ENCODE peak calls at places on chromosomes 3 and 15, in nine cellular contexts. R is Panc1, W is DND-41, L is body of pancreas, X is RWPE2, V is heart right ventricle, F is K562, Z is upper lobe of right lung, P is pancreas. J is an unnamed sample. For H3K27me3, the result is how much of the 10 kb centered on the place peaks cover.

GRCh38 chr3:30297112-30297511 is 309.3 kb upstream of the TGFBR2 start:
- ATAC-seq in W (no peak), L (no peak), V (no peak), P (no peak), Z (no peak), R (no peak), F (no peak), X (no peak), J (no peak)

GRCh38 chr3:73120710-73121109 is 59.3 kb downstream of the EBLN2 start:
- ATAC-seq in P (no peak), F (no peak), Z (no peak), R (no peak), X (no peak), V (no peak), L (no peak), W (no peak), J (no peak)

GRCh38 chr15:48603123-48603500 is 42.4 kb downstream of the FBN1 start:
- ATAC-seq in F (no peak), L (no peak), P (no peak), V (no peak), X (no peak), Z (no peak), W (no peak), R (no peak), J (no peak)

GRCh38 chr3:38366082-38366481 is 19.5 kb downstream of the XYLB start:
- ATAC-seq in P (peak), V (no peak), Z (no peak), F (no peak), W (no peak), L (peak), R (no peak), X (no peak), J (no peak)

GRCh38 chr15:82030191-82030590 is 15.6 kb downstream of the MEX3B start:
- ATAC-seq in V (no peak), W (no peak), X (no peak), P (no peak), Z (no peak), L (no peak), R (no peak), F (no peak), J (no peak)

GRCh38 chr3:129525341-129525968 is 3.0 kb upstream of the RHO start:
- ATAC-seq in L (no peak), Z (no peak), V (no peak), R (no peak), F (no peak), W (no peak), X (no peak), P (peak), J (no peak)

GRCh38 chr3:12591997-12592715 is 35.3 kb downstream of the MKRN2 start:
- ATAC-seq in R (no peak), W (no peak), P (peak), Z (no peak), X (no peak), L (peak), V (peak), F (no peak), J (no peak)

GRCh38 chr3:186097663-186098451 is 11.0 kb downstream of the ETV5 start:
- ATAC-seq in L (peak), W (no peak), R (peak), V (peak), X (peak), F (peak), P (peak), Z (peak), J (peak)

GRCh38 chr3:194779729-194780224 is 94.1 kb downstream of the FAM43A start:
- ATAC-seq in L (no peak), Z (no peak), X (no peak), R (no peak), V (peak), F (no peak), P (no peak), W (no peak), J (no peak)

GRCh38 chr3:127639173-127640030 is 10.4 kb downstream of the PODXL2 start:
- ATAC-seq in W (no peak), X (peak), Z (no peak), F (no peak), V (no peak), P (no peak), L (no peak), R (peak), J (no peak)

GRCh38 chr15:51368307-51368706 is 26.9 kb downstream of the GLDN start:
- ATAC-seq in R (no peak), P (no peak), L (no peak), X (no peak), V (no peak), F (no peak), W (no peak), Z (no peak), J (no peak)

GRCh38 chr3:159765025-159765859 is 223.4 kb upstream of the IL12A start:
- ATAC-seq in F (no peak), L (peak), W (no peak), X (peak), Z (peak), P (peak), V (peak), R (peak), J (peak)

GRCh38 chr3:151552589-151552988 is 91.7 kb upstream of the IGSF10 start:
- ATAC-seq in F (no peak), L (no peak), X (no peak), R (no peak), Z (no peak), W (no peak), P (no peak), V (no peak), J (no peak)

GRCh38 chr3:151553873-151554272 is 93.0 kb upstream of the IGSF10 start:
- ATAC-seq in Z (peak), W (no peak), P (no peak), X (no peak), F (no peak), L (no peak), V (no peak), R (no peak), J (peak)

GRCh38 chr3:151548206-151548605 is 87.3 kb upstream of the IGSF10 start:
- ATAC-seq in W (no peak), X (no peak), Z (peak), V (no peak), L (no peak), F (peak), P (no peak), R (no peak), J (no peak)

GRCh38 chr3:151550025-151550618 is 89.3 kb upstream of the IGSF10 start:
- ATAC-seq in X (peak), P (no peak), Z (no peak), V (no peak), W (no peak), L (no peak), R (no peak), F (no peak), J (no peak)

DNA sequence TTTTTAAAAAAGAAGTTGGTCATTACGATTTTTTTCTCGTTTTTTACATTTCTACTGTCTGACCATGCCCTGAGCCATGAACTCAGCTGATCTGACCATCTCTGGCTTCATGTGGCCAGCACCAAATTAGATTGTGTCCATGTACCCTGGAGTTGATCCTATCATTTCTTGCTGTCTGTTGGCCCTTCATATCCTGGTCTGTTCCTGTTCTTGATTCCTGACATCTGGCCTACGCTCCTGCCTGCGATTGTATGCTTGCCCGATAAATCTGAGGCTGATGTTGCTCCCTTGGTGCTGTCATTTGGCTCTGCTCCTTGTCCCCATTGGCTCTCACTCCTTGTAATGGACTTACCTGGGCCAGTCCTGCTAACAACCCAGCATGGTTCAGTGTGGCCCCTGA is 89.8 kb upstream of the IGSF10 start:
- ATAC-seq in F (no peak), L (no peak), Z (peak), P (no peak), X (no peak), V (no peak), W (no peak), R (no peak), J (no peak)
- H3K4me3 ChIP-seq in F (no peak), L (no peak), Z (no peak), P (no peak), X (no peak), V (no peak), W (no peak), R (no peak), J (no peak)

DNA sequence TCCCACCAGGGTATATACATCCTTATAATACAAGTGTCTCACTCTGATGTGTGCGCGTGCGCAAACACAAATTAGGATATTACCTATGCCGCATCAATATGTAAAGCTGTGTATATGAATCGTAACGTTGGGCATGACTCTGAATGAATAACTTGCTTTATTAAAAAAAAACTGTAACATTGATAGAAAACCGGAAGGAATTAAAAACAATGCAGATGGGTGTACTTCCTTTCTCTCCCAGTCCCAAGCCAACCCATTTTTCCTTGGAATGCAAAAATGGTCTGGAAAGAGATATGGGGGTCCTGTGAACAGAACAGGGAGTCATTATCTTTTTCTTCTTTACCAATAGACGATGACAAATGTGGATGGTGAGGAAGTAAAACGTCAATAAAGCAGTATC is 1.7 kb downstream of the C2CD4B start:
- ATAC-seq in W (no peak), P (no peak), Z (no peak), R (no peak), X (no peak), F (no peak), L (no peak), V (no peak), J (no peak)
- H3K27me3 ChIP-seq in W (under half), P (under half), Z (under half), R (under half), X (half or more), F (under half), L (under half), V (half or more), J (half or more)

GRCh38 chr15:65029736-65030208 is 333 bp upstream of the MTFMT start:
- ATAC-seq in V (peak), Z (no peak), W (peak), X (no peak), P (no peak), F (no peak), L (no peak), R (no peak), J (no peak)
- H3K4me3 ChIP-seq in V (peak), Z (peak), W (no peak), X (peak), P (peak), F (peak), L (no peak), R (peak), J (peak)

DNA sequence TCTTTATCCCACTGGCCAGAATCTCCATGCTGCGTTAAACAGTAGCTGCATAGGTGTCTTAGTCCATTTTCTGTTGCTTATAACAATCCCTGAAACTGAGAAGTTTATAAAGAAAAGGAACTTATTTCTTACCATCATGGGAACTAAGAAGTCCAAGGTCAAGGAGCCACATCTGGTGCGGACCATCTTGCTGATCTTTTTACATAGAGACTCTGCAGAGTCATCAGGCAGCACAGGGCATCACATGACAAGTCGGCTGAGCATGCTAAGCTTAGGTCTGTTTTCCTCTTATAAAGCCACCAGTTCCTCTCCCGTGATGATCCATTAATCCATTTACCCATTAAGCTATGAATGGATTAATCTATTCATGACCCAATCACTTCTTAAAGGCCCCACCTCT is 22.4 kb upstream of the FAM174B start:
- ATAC-seq in V (no peak), L (no peak), X (no peak), Z (no peak), F (no peak), R (no peak), P (peak), W (no peak), J (no peak)
- H3K27me3 ChIP-seq in V (under half), L (under half), X (under half), Z (under half), F (under half), R (under half), P (under half), W (under half), J (under half)

DNA sequence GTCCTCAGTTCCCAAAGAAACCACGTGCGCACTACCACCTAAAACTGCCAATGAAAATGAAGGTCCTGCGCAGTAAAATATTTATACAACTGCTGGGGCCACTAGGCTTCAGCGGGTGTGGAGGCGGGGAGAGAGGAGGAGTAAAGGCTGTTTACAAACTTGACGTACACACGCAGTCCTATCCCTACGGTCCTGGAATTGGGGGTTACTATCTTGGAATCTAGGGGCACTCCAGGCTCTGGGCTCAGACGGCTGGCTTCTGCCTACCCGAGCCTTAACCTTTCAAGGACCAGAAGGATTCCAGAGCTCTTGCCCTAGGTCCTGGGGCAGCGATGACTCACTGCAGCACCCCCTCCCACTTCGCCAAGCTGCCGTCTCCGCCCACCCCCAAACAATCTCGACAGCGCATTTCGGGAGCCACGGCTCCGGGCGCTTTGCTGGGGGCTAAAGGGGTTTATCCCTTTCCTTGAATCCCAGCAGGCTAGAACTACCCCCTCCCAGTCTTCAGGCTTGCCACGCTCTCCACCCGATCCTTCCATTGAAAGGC is 3.0 kb downstream of the ADAMTS9 start:
- ATAC-seq in Z (peak), W (no peak), V (no peak), R (no peak), P (peak), F (no peak), X (no peak), L (peak), J (peak)
- H3K4me3 ChIP-seq in Z (peak), W (no peak), V (peak), R (peak), P (peak), F (no peak), X (peak), L (peak), J (peak)

GRCh38 chr15:59841036-59841435 is 151.9 kb upstream of the BNIP2 start:
- ATAC-seq in F (no peak), V (no peak), L (no peak), X (no peak), P (no peak), W (no peak), R (no peak), Z (no peak), J (no peak)

GRCh38 chr15:59847925-59848415 is 156.1 kb upstream of the FOXB1 start:
- ATAC-seq in V (no peak), F (no peak), P (no peak), L (no peak), W (no peak), R (no peak), Z (no peak), X (no peak), J (no peak)

GRCh38 chr15:59843609-59844008 is 154.5 kb upstream of the BNIP2 start:
- ATAC-seq in L (no peak), W (no peak), X (no peak), Z (no peak), R (no peak), F (no peak), P (no peak), V (no peak), J (no peak)

GRCh38 chr15:59846100-59846499 is 157.0 kb upstream of the BNIP2 start:
- ATAC-seq in R (no peak), F (no peak), X (no peak), W (no peak), V (no peak), L (no peak), Z (no peak), P (no peak), J (no peak)
- H3K27me3 ChIP-seq in R (under half), F (under half), X (under half), W (under half), V (under half), L (under half), Z (under half), P (under half), J (under half)

GRCh38 chr3:195803309-195803908 is 8.3 kb downstream of the MUC4 start:
- ATAC-seq in P (peak), W (no peak), L (no peak), X (no peak), F (peak), R (no peak), V (no peak), Z (no peak), J (peak)
- H3K4me3 ChIP-seq in P (no peak), W (no peak), L (no peak), X (no peak), F (no peak), R (no peak), V (peak), Z (peak), J (peak)

GRCh38 chr3:178538065-178538464 is 1.8 kb downstream of the KCNMB2 start:
- ATAC-seq in Z (no peak), V (no peak), X (no peak), L (no peak), W (no peak), F (no peak), P (no peak), R (no peak), J (no peak)

GRCh38 chr3:178537123-178537754 is 1.0 kb downstream of the KCNMB2 start:
- ATAC-seq in L (no peak), Z (no peak), W (no peak), P (peak), V (no peak), F (no peak), R (no peak), X (no peak), J (no peak)

GRCh38 chr3:178540184-178540583 is 3.9 kb downstream of the KCNMB2 start:
- ATAC-seq in F (no peak), L (no peak), X (no peak), Z (no peak), V (no peak), R (no peak), P (no peak), W (no peak), J (no peak)

GRCh38 chr3:178532414-178532813 is 3.8 kb upstream of the KCNMB2 start:
- ATAC-seq in F (no peak), L (no peak), X (no peak), V (no peak), P (no peak), R (no peak), Z (no peak), W (no peak), J (no peak)

GRCh38 chr3:178536271-178537079 is at the start of gene KCNMB2:
- ATAC-seq in P (peak), W (no peak), L (peak), X (no peak), F (no peak), V (peak), Z (no peak), R (peak), J (peak)
- H3K27me3 ChIP-seq in P (under half), W (under half), L (under half), X (under half), F (under half), V (under half), Z (under half), R (under half), J (under half)